ENCODE peak calls at places on chromosomes 4 and X, in seven cellular contexts. J, H, W, N, R, V and U are unnamed samples.
A peak's percentile ranks its signal among the peaks of the same experiment; 100 is the strongest.

GRCh38 chr4:173319696-173320095 is 14.5 kb downstream of the HMGB2 start:
- DNase-seq in J (no peak), H (no peak), W (no peak), N (no peak), R (no peak), V (no peak), U (no peak)

GRCh38 chr4:80156410-80156809 is 40.9 kb upstream of the PRDM8 start:
- DNase-seq in J (no peak), H (no peak), W (no peak), N (no peak), R (no peak), V (no peak), U (no peak)

GRCh38 chrX:71563921-71564320 is 14.3 kb upstream of the GCNA start:
- DNase-seq in J (no peak), H (no peak), W (no peak), N (no peak), R (no peak), V (no peak), U (no peak)

GRCh38 chr4:48388504-48389154 is 47.3 kb downstream of the SLAIN2 start:
- DNase-seq in J (no peak), H (no peak), W (no peak), N (no peak), R (no peak), V (no peak), U (no peak)

GRCh38 chrX:10633722-10634121 is 13.3 kb upstream of the MID1 start:
- DNase-seq in J (peak; percentile 24), H (no peak), W (no peak), N (peak; percentile 27), R (no peak), V (no peak), U (no peak)

GRCh38 chrX:73977542-73978169 is 326.3 kb upstream of the ZCCHC13 start:
- DNase-seq in J (no peak), H (no peak), W (no peak), N (no peak), R (no peak), V (no peak), U (peak; percentile 51)

GRCh38 chr4:112910109-112910736 is 139.2 kb upstream of the ANK2 start:
- DNase-seq in J (no peak), H (peak; percentile 33), W (no peak), N (peak; percentile 30), R (no peak), V (no peak), U (no peak)

GRCh38 chrX:55026143-55026542 is 4.6 kb downstream of the ALAS2 start:
- DNase-seq in J (no peak), H (no peak), W (no peak), N (no peak), R (no peak), V (no peak), U (no peak)

GRCh38 chr4:41839945-41840854 is 91.7 kb upstream of the PHOX2B start:
- DNase-seq in J (no peak), H (no peak), W (no peak), N (no peak), R (no peak), V (no peak), U (no peak)

GRCh38 chrX:120839506-120839905 is 36.2 kb downstream of the CT47B1 start:
- DNase-seq in J (no peak), H (no peak), W (no peak), N (no peak), R (no peak), V (no peak), U (no peak)

GRCh38 chr4:47002593-47002992 is 9.2 kb upstream of the GABRA4 start:
- DNase-seq in J (peak; percentile 18), H (no peak), W (no peak), N (no peak), R (no peak), V (no peak), U (no peak)

GRCh38 chr4:54843946-54844345 is 186.2 kb downstream of the KIT start:
- DNase-seq in J (no peak), H (no peak), W (no peak), N (no peak), R (no peak), V (no peak), U (no peak)

GRCh38 chr4:151045907-151046306 is 30.8 kb upstream of the LRBA start:
- DNase-seq in J (peak; percentile 70), H (peak; percentile 21), W (no peak), N (no peak), R (peak; percentile 31), V (no peak), U (peak; percentile 64)

GRCh38 chrX:48083212-48083611 is 11.8 kb upstream of the ZNF630 start:
- DNase-seq in J (peak; percentile 67), H (peak; percentile 68), W (peak; percentile 3), N (peak; percentile 23), R (peak; percentile 6), V (no peak), U (peak; percentile 74)

GRCh38 chr4:75662626-75663025 is 10.6 kb downstream of the G3BP2 start:
- DNase-seq in J (no peak), H (no peak), W (no peak), N (no peak), R (no peak), V (no peak), U (no peak)

GRCh38 chr4:170675568-170676262 is 586.0 kb upstream of the AADAT start:
- DNase-seq in J (no peak), H (no peak), W (no peak), N (no peak), R (no peak), V (no peak), U (no peak)

GRCh38 chrX:148885203-148885602 is 384.8 kb downstream of the AFF2 start:
- DNase-seq in J (no peak), H (no peak), W (no peak), N (no peak), R (no peak), V (no peak), U (peak; percentile 45)

DNA sequence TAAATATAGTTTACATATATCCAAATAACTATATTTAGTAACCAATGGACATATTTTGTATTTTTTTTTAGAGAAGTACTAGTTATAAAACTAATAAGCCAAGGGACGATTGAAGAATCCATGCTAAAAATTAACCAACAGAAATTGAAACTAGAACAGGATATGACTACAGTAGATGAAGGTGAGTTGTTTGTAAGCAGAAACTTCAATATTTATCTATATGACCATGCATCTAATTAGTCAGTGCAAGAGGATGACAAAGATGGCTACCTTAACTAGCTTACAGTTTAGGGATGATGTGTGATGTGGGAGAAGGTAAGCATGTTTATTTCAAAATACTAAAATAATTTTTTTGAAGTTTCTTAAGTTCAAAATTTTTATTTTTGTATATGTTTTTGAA is 57.7 kb downstream of the HPGDS start:
- DNase-seq in J (no peak), H (no peak), W (no peak), N (no peak), R (no peak), V (no peak), U (no peak)
- H3K36me3 ChIP-seq in J (peaks cover 13% of the 10 kb centered on the region), H (peaks cover 81% of the 10 kb centered on the region), W (peaks cover 7% of the 10 kb centered on the region), N (no peaks in the 10 kb centered on the region), R (peaks cover 50% of the 10 kb centered on the region), V (peaks cover 4% of the 10 kb centered on the region), U (peaks cover 94% of the 10 kb centered on the region)

GRCh38 chr4:2699534-2699933 is 56.6 kb downstream of the TNIP2 start:
- DNase-seq in J (no peak), H (no peak), W (no peak), N (no peak), R (no peak), V (no peak), U (no peak)
- H3K36me3 ChIP-seq in J (peaks cover 29% of the 10 kb centered on the region), H (peaks cover 71% of the 10 kb centered on the region), W (peaks cover 40% of the 10 kb centered on the region), N (no peaks in the 10 kb centered on the region), R (peaks cover 78% of the 10 kb centered on the region), V (no peaks in the 10 kb centered on the region), U (peaks cover 91% of the 10 kb centered on the region)

GRCh38 chr4:13597141-13597540 is 30.4 kb downstream of the BOD1L1 start:
- DNase-seq in J (no peak), H (no peak), W (no peak), N (no peak), R (peak; percentile 88), V (no peak), U (no peak)
- H3K36me3 ChIP-seq in J (peaks cover 18% of the 10 kb centered on the region), H (peaks cover 50% of the 10 kb centered on the region), W (peaks cover 15% of the 10 kb centered on the region), N (no peaks in the 10 kb centered on the region), R (peaks cover 27% of the 10 kb centered on the region), V (peaks cover 6% of the 10 kb centered on the region), U (peaks cover 72% of the 10 kb centered on the region)

GRCh38 chrX:110678591-110678990 is 117.0 kb downstream of the CHRDL1 start:
- DNase-seq in J (peak; percentile 2), H (no peak), W (no peak), N (no peak), R (no peak), V (no peak), U (peak; percentile 50)
- H3K36me3 ChIP-seq in J (no peaks in the 10 kb centered on the region), H (no peaks in the 10 kb centered on the region), W (no peaks in the 10 kb centered on the region), N (no peaks in the 10 kb centered on the region), R (no peaks in the 10 kb centered on the region), V (no peaks in the 10 kb centered on the region), U (no peaks in the 10 kb centered on the region)

GRCh38 chr4:169136330-169136729 is 126.3 kb upstream of the CBR4 start:
- DNase-seq in J (no peak), H (no peak), W (no peak), N (no peak), R (no peak), V (no peak), U (no peak)
- H3K36me3 ChIP-seq in J (peaks cover 1% of the 10 kb centered on the region), H (peaks cover 63% of the 10 kb centered on the region), W (no peaks in the 10 kb centered on the region), N (no peaks in the 10 kb centered on the region), R (peaks cover 3% of the 10 kb centered on the region), V (no peaks in the 10 kb centered on the region), U (peaks cover 82% of the 10 kb centered on the region)

GRCh38 chr4:84669201-84669600 is 86.3 kb downstream of the CDS1 start:
- DNase-seq in J (no peak), H (no peak), W (no peak), N (no peak), R (no peak), V (no peak), U (no peak)
- H3K36me3 ChIP-seq in J (peaks cover 4% of the 10 kb centered on the region), H (peaks cover 48% of the 10 kb centered on the region), W (no peaks in the 10 kb centered on the region), N (no peaks in the 10 kb centered on the region), R (peaks cover 13% of the 10 kb centered on the region), V (no peaks in the 10 kb centered on the region), U (peaks cover 78% of the 10 kb centered on the region)